ENCODE peak calls at places on chromosome 6, in seven cellular contexts. J, K, H, V, U, Q and I are unnamed samples.

GRCh38 chr6:51335543-51335942 is 516.9 kb downstream of the TFAP2B start:
- DNase-seq in K (no peak), J (no peak), V (no peak), U (no peak), Q (no peak), H (no peak), I (no peak)

GRCh38 chr6:34894693-34895092 is 5.6 kb downstream of the ANKS1A start:
- DNase-seq in K (no peak), V (no peak), Q (no peak), J (no peak), U (no peak), H (peak), I (no peak)

GRCh38 chr6:73519943-73520687 is 717 bp downstream of the EEF1A1 start:
- DNase-seq in U (peak), H (peak), V (peak), K (peak), Q (peak), J (peak), I (peak)

GRCh38 chr6:9583946-9584345 is 830.9 kb downstream of the TFAP2A start:
- DNase-seq in U (no peak), Q (no peak), H (no peak), V (no peak), K (no peak), J (no peak), I (no peak)

GRCh38 chr6:25995507-25995906 is 32.9 kb downstream of the TRIM38 start:
- DNase-seq in Q (no peak), K (no peak), U (no peak), J (no peak), V (no peak), H (no peak), I (no peak)

GRCh38 chr6:100172322-100172713 is 178.3 kb upstream of the MCHR2 start:
- DNase-seq in U (no peak), V (no peak), Q (no peak), J (no peak), H (no peak), K (no peak), I (no peak)

GRCh38 chr6:22380236-22380635 is 83.4 kb upstream of the PRL start:
- DNase-seq in H (no peak), Q (no peak), U (no peak), V (no peak), K (no peak), J (no peak), I (no peak)

GRCh38 chr6:13409991-13410390 is 77.4 kb downstream of the GFOD1 start:
- DNase-seq in J (no peak), V (no peak), H (no peak), U (no peak), Q (no peak), K (no peak), I (no peak)

GRCh38 chr6:46381057-46381456 is 110.2 kb downstream of the RCAN2 start:
- DNase-seq in V (no peak), Q (no peak), U (no peak), H (no peak), J (no peak), K (no peak), I (no peak)

GRCh38 chr6:55916188-55916587 is 40.8 kb upstream of the BMP5 start:
- DNase-seq in Q (no peak), U (no peak), H (no peak), K (no peak), V (no peak), J (peak), I (no peak)

GRCh38 chr6:20564777-20565176 is 30.5 kb downstream of the CDKAL1 start:
- DNase-seq in U (no peak), J (no peak), Q (no peak), K (peak), H (peak), V (no peak), I (no peak)

GRCh38 chr6:2766767-2767314 is 1.6 kb downstream of the WRNIP1 start:
- DNase-seq in U (no peak), V (no peak), H (no peak), J (no peak), K (no peak), Q (no peak), I (no peak)

GRCh38 chr6:136338486-136338885 is 48.8 kb upstream of the BCLAF1 start:
- DNase-seq in J (no peak), Q (no peak), V (no peak), U (no peak), H (no peak), K (no peak), I (no peak)

GRCh38 chr6:89239338-89239737 is 22.2 kb upstream of the GABRR1 start:
- DNase-seq in V (peak), Q (no peak), U (no peak), J (peak), K (peak), H (peak), I (no peak)

GRCh38 chr6:168439791-168440491 is 1.0 kb upstream of the SMOC2 start:
- DNase-seq in Q (no peak), U (no peak), K (no peak), H (no peak), J (no peak), V (no peak), I (no peak)

GRCh38 chr6:101429291-101429690 is 35.8 kb downstream of the GRIK2 start:
- DNase-seq in H (no peak), U (no peak), V (no peak), J (no peak), Q (no peak), K (no peak), I (no peak)

GRCh38 chr6:142624978-142625715 is 319.8 kb downstream of the HIVEP2 start:
- DNase-seq in V (no peak), Q (no peak), K (no peak), J (no peak), H (no peak), U (no peak), I (no peak)

GRCh38 chr6:115545410-115545986 is 515.2 kb downstream of the FRK start:
- DNase-seq in Q (no peak), J (no peak), H (no peak), U (peak), K (no peak), V (no peak), I (no peak)

GRCh38 chr6:25388776-25389175 is 109.6 kb downstream of the CARMIL1 start:
- DNase-seq in U (no peak), J (no peak), Q (no peak), H (no peak), V (no peak), K (no peak), I (no peak)

GRCh38 chr6:17418281-17419188 is 25.1 kb downstream of the CAP2 start:
- DNase-seq in U (no peak), H (no peak), Q (no peak), K (no peak), V (no peak), J (no peak), I (no peak)

GRCh38 chr6:112307707-112308106 is 39.4 kb upstream of the RFPL4B start:
- DNase-seq in K (no peak), U (no peak), H (peak), Q (no peak), J (no peak), V (no peak), I (peak)

GRCh38 chr6:152206072-152206818 is 398.8 kb downstream of the ESR1 start:
- DNase-seq in H (peak), U (peak), Q (no peak), V (peak), J (peak), K (no peak), I (no peak)

GRCh38 chr6:38445321-38445720 is 194.4 kb downstream of the BTBD9 start:
- DNase-seq in J (peak), Q (no peak), K (no peak), H (no peak), V (no peak), U (no peak), I (no peak)

GRCh38 chr6:62652692-62653328 is 366.8 kb upstream of the KHDRBS2 start:
- DNase-seq in K (no peak), H (no peak), J (no peak), V (no peak), U (no peak), Q (no peak), I (no peak)

GRCh38 chr6:166737231-166737630 is 110.2 kb upstream of the RPS6KA2 start:
- DNase-seq in Q (no peak), K (no peak), V (no peak), U (no peak), J (no peak), H (no peak), I (no peak)

GRCh38 chr6:38348366-38348765 is 291.4 kb downstream of the BTBD9 start:
- DNase-seq in Q (no peak), K (no peak), V (no peak), J (no peak), H (no peak), U (no peak), I (no peak)

GRCh38 chr6:111825439-111825838 is 47.8 kb downstream of the FYN start:
- DNase-seq in V (no peak), U (no peak), H (no peak), J (no peak), Q (no peak), K (no peak), I (no peak)

GRCh38 chr6:169803816-169804340 is 52.5 kb downstream of the ERMARD start:
- DNase-seq in U (no peak), H (no peak), Q (no peak), V (no peak), K (no peak), J (no peak), I (no peak)

GRCh38 chr6:136468711-136469110 is 81.5 kb downstream of the MAP7 start:
- DNase-seq in K (no peak), Q (no peak), U (no peak), J (no peak), V (no peak), H (no peak), I (no peak)

GRCh38 chr6:29752451-29753308 is 29.4 kb downstream of the HLA-F start:
- DNase-seq in J (peak), V (peak), Q (peak), U (peak), H (peak), K (peak), I (peak)

GRCh38 chr6:75230484-75231325 is 12.9 kb downstream of the COX7A2 start:
- DNase-seq in Q (no peak), U (no peak), K (no peak), V (no peak), H (peak), J (peak), I (no peak)

GRCh38 chr6:75723382-75723781 is 25.7 kb upstream of the MYO6 start:
- DNase-seq in V (no peak), J (no peak), H (no peak), U (no peak), Q (no peak), K (no peak), I (no peak)

GRCh38 chr6:100506651-100507050 is 41.9 kb upstream of the SIM1 start:
- DNase-seq in V (no peak), H (no peak), Q (no peak), K (no peak), J (no peak), U (no peak), I (no peak)